ENCODE peak calls at places on chromosomes 7 and 10, in ten cellular contexts. S is stimulated activated CD4-positive, alpha-beta T cell treated with anti-CD3 and anti-CD28 coated beads, Interleukin-15, amount 100 ng/mL, for 48 hours; L is C1 segment of cervical spinal cord; J is NCI-H1092; M is NCI-H526; O is stimulated activated CD8-positive, alpha-beta memory T cell treated with anti-CD3 and anti-CD28 coated beads, Interleukin-12 subunit alpha, Interleukin-12 subunit beta, amount 100 ng/mL, for 1 hour; H is HFFc6; E is T follicular helper cell; I is heart right ventricle; Z is activated naive CD4-positive, alpha-beta T cell treated with Interleukin-2 at 50 U/mL for 16 hours. K is an unnamed sample.

GRCh38 chr7:22238354-22239311 is 118.3 kb downstream of the RAPGEF5 start:
- DNase-seq in S (no peak), L (no peak), J (no peak), M (no peak), O (no peak), H (peak), E (no peak), I (no peak), Z (no peak), K (peak)

GRCh38 chr7:22713463-22713862 is 13.5 kb upstream of the IL6 start:
- DNase-seq in S (no peak), L (no peak), J (no peak), M (no peak), O (no peak), H (no peak), E (no peak), I (no peak), Z (no peak), K (no peak)

GRCh38 chr7:43956022-43956421 is 29.8 kb downstream of the UBE2D4 start:
- DNase-seq in S (no peak), L (no peak), J (no peak), M (no peak), O (no peak), H (no peak), E (no peak), I (no peak), Z (no peak), K (no peak)

GRCh38 chr10:104334965-104335650 is 3.2 kb downstream of the ITPRIP start:
- DNase-seq in S (no peak), L (no peak), J (no peak), M (peak), O (no peak), H (no peak), E (no peak), I (no peak), Z (no peak), K (no peak)

GRCh38 chr10:21527634-21528451 is 2.4 kb upstream of the SKIDA1 start:
- DNase-seq in S (no peak), L (no peak), J (no peak), M (peak), O (no peak), H (no peak), E (no peak), I (no peak), Z (no peak), K (peak)

GRCh38 chr10:33612116-33612515 is 277.6 kb upstream of the NRP1 start:
- DNase-seq in S (no peak), L (no peak), J (no peak), M (no peak), O (no peak), H (no peak), E (no peak), I (no peak), Z (no peak), K (peak)

GRCh38 chr10:49837685-49838084 is 75.6 kb upstream of the OGDHL start:
- DNase-seq in S (no peak), L (no peak), J (no peak), M (no peak), O (no peak), H (no peak), E (no peak), I (no peak), Z (no peak), K (no peak)

GRCh38 chr7:45217358-45217757 is 59.8 kb downstream of the RAMP3 start:
- DNase-seq in S (no peak), L (no peak), J (peak), M (no peak), O (no peak), H (no peak), E (no peak), I (no peak), Z (no peak), K (no peak)

GRCh38 chr10:25849971-25850370 is 84.1 kb upstream of the MYO3A start:
- DNase-seq in S (no peak), L (no peak), J (no peak), M (no peak), O (no peak), H (no peak), E (no peak), I (no peak), Z (no peak), K (no peak)

GRCh38 chr10:110774069-110775021 is 97.4 kb upstream of the PDCD4 start:
- DNase-seq in S (peak), L (no peak), J (no peak), M (no peak), O (no peak), H (peak), E (no peak), I (no peak), Z (peak), K (peak)

GRCh38 chr10:88091490-88092061 is 228.2 kb downstream of the PTEN start:
- DNase-seq in S (peak), L (no peak), J (no peak), M (no peak), O (peak), H (no peak), E (peak), I (no peak), Z (peak), K (no peak)

GRCh38 chr10:34528320-34528719 is 286.8 kb downstream of the PARD3 start:
- DNase-seq in S (no peak), L (no peak), J (no peak), M (no peak), O (no peak), H (peak), E (no peak), I (no peak), Z (no peak), K (peak)

GRCh38 chr10:18554479-18554878 is 96.9 kb downstream of the NSUN6 start:
- DNase-seq in S (no peak), L (no peak), J (no peak), M (no peak), O (no peak), H (no peak), E (no peak), I (no peak), Z (no peak), K (no peak)